ENCODE peak calls at places on chromosomes 6 and 20, in four cellular contexts. G is endothelial cell, A is BJ, F is astrocyte of the spinal cord. L is an unnamed sample.

GRCh38 chr6:47111685-47112084 is 69.6 kb upstream of the ADGRF1 start:
- DNase-seq in G (no peak), F (peak), A (no peak), L (no peak)

GRCh38 chr6:33837971-33838665 is 34.3 kb upstream of the MLN start:
- DNase-seq in A (peak), F (peak), G (no peak), L (no peak)

GRCh38 chr20:2539341-2539740 is 3.0 kb downstream of the TMC2 start:
- DNase-seq in F (no peak), A (no peak), G (no peak), L (no peak)

GRCh38 chr20:8536219-8536618 is 404.2 kb downstream of the PLCB1 start:
- DNase-seq in G (no peak), F (no peak), A (no peak), L (no peak)

GRCh38 chr6:90645634-90646033 is 58.8 kb upstream of the MAP3K7 start:
- DNase-seq in F (no peak), G (no peak), A (no peak), L (no peak)

GRCh38 chr6:112651239-112651638 is 304.1 kb downstream of the RFPL4B start:
- DNase-seq in F (no peak), A (no peak), G (no peak), L (no peak)

GRCh38 chr20:53827996-53828672 is 234.5 kb upstream of the ZNF217 start:
- DNase-seq in A (peak), F (peak), G (no peak), L (peak)

GRCh38 chr6:17413313-17413750 is 19.9 kb downstream of the CAP2 start:
- DNase-seq in G (no peak), F (peak), A (no peak), L (no peak)

GRCh38 chr20:18267815-18268214 is 20.5 kb upstream of the ZNF133 start:
- DNase-seq in G (peak), F (no peak), A (no peak), L (no peak)

GRCh38 chr6:112398686-112399085 is 51.6 kb downstream of the RFPL4B start:
- DNase-seq in G (no peak), A (no peak), F (no peak), L (no peak)

GRCh38 chr20:3889489-3890409 is 562 bp downstream of the PANK2 start:
- DNase-seq in A (no peak), G (peak), F (no peak), L (no peak)

GRCh38 chr20:50054626-50055511 is 58.1 kb downstream of the UBE2V1 start:
- DNase-seq in G (no peak), F (peak), A (no peak), L (peak)

GRCh38 chr20:34703573-34704176 is 469 bp upstream of the TP53INP2 start:
- DNase-seq in A (no peak), F (peak), G (peak), L (no peak)

GRCh38 chr6:42177514-42178364 is 4.6 kb downstream of the GUCA1A start:
- DNase-seq in A (no peak), G (peak), F (no peak), L (no peak)

GRCh38 chr20:34299925-34300806 is 3.0 kb downstream of the AHCY start:
- DNase-seq in F (no peak), A (no peak), G (no peak), L (no peak)

GRCh38 chr20:50415516-50416268 is 94.5 kb upstream of the PTPN1 start:
- DNase-seq in F (peak), A (peak), G (no peak), L (no peak)

GRCh38 chr6:18985958-18986357 is 598.8 kb downstream of the RNF144B start:
- DNase-seq in G (no peak), F (no peak), A (no peak), L (no peak)

GRCh38 chr6:399785-400517 is 8.4 kb downstream of the IRF4 start:
- DNase-seq in A (no peak), G (no peak), F (no peak), L (no peak)

GRCh38 chr6:44166591-44167184 is 8.1 kb downstream of the CAPN11 start:
- DNase-seq in A (no peak), G (no peak), F (no peak), L (no peak)
- TF ChIP-seq CTCF in A (no peak), G (no peak), F (no peak), L (no peak)

GRCh38 chr6:167211870-167212715 is 54.3 kb upstream of the GPR31 start:
- DNase-seq in F (no peak), G (no peak), A (no peak), L (no peak)

GRCh38 chr6:167210375-167211295 is 52.9 kb upstream of the GPR31 start:
- DNase-seq in A (no peak), F (peak), G (peak), L (no peak)

GRCh38 chr6:167207527-167207926 is 49.7 kb upstream of the GPR31 start:
- DNase-seq in A (no peak), G (no peak), F (no peak), L (no peak)

GRCh38 chr6:167209577-167209975 is 51.8 kb upstream of the GPR31 start:
- DNase-seq in G (no peak), F (no peak), A (no peak), L (no peak)

GRCh38 chr6:167208819-167209576 is 51.2 kb upstream of the GPR31 start:
- DNase-seq in F (no peak), G (no peak), A (no peak), L (no peak)
- TF ChIP-seq CTCF in F (no peak), G (no peak), A (no peak), L (no peak)

GRCh38 chr6:49454787-49455709 is 8.0 kb downstream of the MMUT start:
- DNase-seq in A (no peak), G (no peak), F (no peak), L (no peak)

GRCh38 chr6:49457771-49458170 is 5.3 kb downstream of the MMUT start:
- DNase-seq in A (no peak), F (peak), G (no peak), L (no peak)

GRCh38 chr6:49453221-49453620 is 9.8 kb downstream of the MMUT start:
- DNase-seq in G (no peak), A (no peak), F (peak), L (no peak)
- TF ChIP-seq CTCF in G (peak), A (peak), F (peak), L (no peak)

GRCh38 chr6:6090861-6091607 is 84.3 kb upstream of the NRN1 start:
- DNase-seq in F (no peak), A (no peak), G (no peak), L (no peak)

GRCh38 chr6:6085928-6086668 is 79.4 kb upstream of the NRN1 start:
- DNase-seq in F (no peak), A (no peak), G (no peak), L (no peak)

GRCh38 chr6:6091608-6092002 is 84.9 kb upstream of the NRN1 start:
- DNase-seq in A (no peak), G (no peak), F (no peak), L (no peak)
- TF ChIP-seq CTCF in A (no peak), G (no peak), F (no peak), L (no peak)

DNA sequence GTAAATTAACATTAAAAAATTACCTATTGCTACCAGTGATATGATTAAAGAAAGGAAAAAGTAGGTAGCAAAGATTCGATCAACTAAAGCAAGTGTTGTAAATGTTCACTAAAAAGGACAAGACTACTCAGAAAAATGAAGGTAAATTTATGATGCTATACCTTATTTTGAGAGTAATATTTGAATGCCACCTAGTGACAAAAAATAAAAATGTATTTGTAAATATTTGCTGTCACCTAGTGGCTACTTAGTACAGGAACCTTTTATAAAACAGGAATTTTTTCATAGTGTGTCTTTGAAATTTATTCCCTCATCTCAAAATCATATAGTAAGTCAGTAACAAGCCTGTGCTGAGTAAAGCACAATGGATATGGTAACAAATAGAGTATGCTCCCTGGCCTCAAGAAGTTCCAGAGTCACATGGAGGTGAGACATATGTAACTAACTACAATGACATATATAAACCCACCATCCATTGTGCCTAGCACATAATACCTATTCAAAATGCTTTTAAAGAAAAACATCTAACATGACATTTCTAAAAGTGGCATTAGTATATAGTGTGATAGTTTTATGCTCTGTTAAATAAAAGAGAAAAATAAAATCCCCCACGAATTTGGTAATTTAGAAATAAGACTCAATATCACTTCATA is 193.1 kb upstream of the SIM1 start:
- DNase-seq in G (no peak), F (peak), A (no peak), L (no peak)
- TF ChIP-seq CTCF in G (peak), F (peak), A (peak), L (peak)

GRCh38 chr20:51972031-51972430 is 169.7 kb upstream of the SALL4 start:
- DNase-seq in F (no peak), G (no peak), A (no peak), L (no peak)

GRCh38 chr20:51970858-51971257 is 168.5 kb upstream of the SALL4 start:
- DNase-seq in F (no peak), A (no peak), G (no peak), L (no peak)

GRCh38 chr20:51969191-51969590 is 166.9 kb upstream of the SALL4 start:
- DNase-seq in G (no peak), A (no peak), F (no peak), L (no peak)

GRCh38 chr20:51961964-51962761 is 159.8 kb upstream of the SALL4 start:
- DNase-seq in F (no peak), A (no peak), G (no peak), L (no peak)

GRCh38 chr20:51966296-51966971 is 164.1 kb upstream of the SALL4 start:
- DNase-seq in G (peak), F (peak), A (no peak), L (peak)
- TF ChIP-seq CTCF in G (peak), F (peak), A (peak), L (peak)

GRCh38 chr6:82567621-82568020 is 204.0 kb downstream of the TPBG start:
- DNase-seq in A (no peak), G (no peak), F (no peak), L (no peak)
- TF ChIP-seq CTCF in A (no peak), G (no peak), F (no peak), L (no peak)